ENCODE peak calls at places on chromosome 13, in six cellular contexts. C, B, O, Z, Y and P are unnamed samples.

GRCh38 chr13:100128373-100128772 is 39.5 kb downstream of the PCCA start:
- DNase-seq in C (no peak), O (no peak), Y (peak), Z (no peak), B (no peak), P (no peak)

GRCh38 chr13:112078879-112079526 is 12.1 kb downstream of the SOX1 start:
- DNase-seq in Y (no peak), B (no peak), Z (no peak), C (no peak), O (no peak), P (no peak)

GRCh38 chr13:28358673-28359072 is 136.3 kb downstream of the FLT1 start:
- DNase-seq in Y (no peak), C (no peak), Z (no peak), B (no peak), O (no peak), P (no peak)

GRCh38 chr13:35826626-35827254 is 304.4 kb downstream of the DCLK1 start:
- DNase-seq in Z (no peak), C (no peak), B (no peak), Y (no peak), O (peak), P (no peak)

GRCh38 chr13:98307744-98308524 is 130.9 kb upstream of the RNF113B start:
- DNase-seq in B (peak), C (no peak), O (no peak), Y (no peak), Z (no peak), P (no peak)

GRCh38 chr13:43346427-43346826 is 323.0 kb downstream of the DNAJC15 start:
- DNase-seq in B (peak), O (no peak), Y (no peak), Z (no peak), C (no peak), P (no peak)

GRCh38 chr13:42486711-42487198 is 87.2 kb upstream of the TNFSF11 start:
- DNase-seq in C (no peak), O (no peak), Y (peak), Z (peak), B (no peak), P (no peak)

GRCh38 chr13:85528578-85529215 is 270.5 kb downstream of the SLITRK6 start:
- DNase-seq in B (no peak), Y (peak), Z (peak), C (no peak), O (no peak), P (no peak)

GRCh38 chr13:81048026-81048461 is 707.1 kb upstream of the SPRY2 start:
- DNase-seq in O (no peak), C (no peak), B (no peak), Z (no peak), Y (no peak), P (no peak)

GRCh38 chr13:108948269-108948671 is 318.9 kb downstream of the MYO16 start:
- DNase-seq in B (no peak), O (no peak), Z (no peak), C (no peak), Y (no peak), P (no peak)

GRCh38 chr13:20388184-20388583 is 137.5 kb downstream of the CRYL1 start:
- DNase-seq in Z (no peak), Y (peak), C (no peak), B (no peak), O (no peak), P (no peak)

GRCh38 chr13:71828117-71828516 is 38.9 kb downstream of the DACH1 start:
- DNase-seq in B (no peak), Z (no peak), O (no peak), Y (no peak), C (no peak), P (no peak)

GRCh38 chr13:113229791-113230190 is 20.4 kb downstream of the CUL4A start:
- DNase-seq in Y (no peak), C (no peak), Z (no peak), O (no peak), B (no peak), P (no peak)
- H3K4me3 ChIP-seq in Y (no peak), C (no peak), Z (no peak), O (no peak), B (no peak), P (no peak)

GRCh38 chr13:86838411-86839120 is 832.6 kb upstream of the SLITRK5 start:
- DNase-seq in B (no peak), C (no peak), Y (no peak), O (no peak), Z (no peak), P (no peak)
- H3K4me3 ChIP-seq in B (no peak), C (no peak), Y (no peak), O (no peak), Z (no peak), P (no peak)

GRCh38 chr13:30567072-30567471 is 50.6 kb upstream of the USPL1 start:
- DNase-seq in B (no peak), C (no peak), Y (no peak), O (no peak), Z (no peak), P (no peak)
- H3K4me3 ChIP-seq in B (no peak), C (no peak), Y (no peak), O (no peak), Z (no peak), P (no peak)

GRCh38 chr13:26509491-26509890 is 48.0 kb upstream of the WASF3 start:
- DNase-seq in C (no peak), O (no peak), Y (no peak), Z (no peak), B (no peak), P (no peak)
- H3K4me3 ChIP-seq in C (no peak), O (no peak), Y (no peak), Z (peak), B (no peak), P (no peak)

DNA sequence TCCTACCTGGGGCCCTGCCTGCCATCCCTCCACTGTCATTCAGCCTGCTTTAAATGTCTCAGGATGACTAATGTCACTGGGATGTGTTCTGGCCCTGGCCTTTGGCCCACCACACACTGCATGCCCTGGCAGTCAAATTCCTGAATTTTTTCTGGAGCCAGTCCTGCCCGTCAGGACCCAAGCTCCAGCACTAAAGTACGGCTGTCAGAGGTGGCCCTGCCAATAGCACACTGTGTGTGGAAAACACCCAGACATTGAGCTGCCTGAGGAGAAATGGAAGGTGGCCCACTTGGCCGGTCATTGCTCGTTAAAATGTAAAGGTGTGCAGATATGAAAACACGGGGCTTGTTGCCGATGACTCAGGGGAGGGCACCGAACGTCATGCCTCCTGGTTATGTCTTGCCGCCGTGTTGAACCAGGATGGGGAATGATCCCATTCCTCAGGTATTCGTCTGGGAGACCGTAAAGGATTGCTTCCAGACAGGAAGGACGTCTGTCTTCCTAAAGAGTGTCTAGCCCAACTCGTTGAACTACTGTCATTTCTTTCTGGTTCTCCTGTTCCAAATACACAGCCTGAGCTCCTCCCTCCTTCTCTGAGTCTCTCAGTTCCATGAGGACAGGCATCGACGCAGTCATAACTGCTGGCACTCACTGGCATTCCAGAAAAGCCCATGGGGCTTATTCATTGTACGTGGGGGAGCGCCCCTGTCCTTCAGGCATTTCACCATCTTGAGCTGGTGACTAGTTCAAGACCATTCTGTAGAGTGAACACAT is 40.6 kb downstream of the COL4A2 start:
- DNase-seq in Z (peak), Y (peak), C (no peak), O (no peak), B (no peak), P (no peak)
- H3K4me3 ChIP-seq in Z (peak), Y (no peak), C (no peak), O (no peak), B (no peak), P (no peak)

DNA sequence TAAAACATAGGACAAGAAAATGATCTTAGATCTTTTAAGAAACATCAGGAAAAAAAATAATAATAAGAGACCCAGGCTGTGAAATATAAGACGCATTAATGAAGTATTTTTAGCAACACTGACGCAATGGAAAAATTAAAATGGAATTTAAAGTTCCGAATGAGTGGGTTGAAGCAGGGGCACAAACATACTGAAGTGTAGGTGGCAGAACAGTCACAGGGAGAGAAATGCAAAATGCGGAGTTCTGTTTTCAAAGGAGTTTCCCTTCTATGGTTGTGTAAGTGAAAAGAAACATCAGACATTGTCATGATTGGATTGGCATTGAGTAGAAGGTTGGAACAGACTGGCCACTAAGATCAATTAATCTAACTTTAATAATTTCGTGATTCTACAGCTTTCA is 159.8 kb downstream of the CYSLTR2 start:
- DNase-seq in Y (no peak), O (no peak), B (no peak), C (no peak), Z (no peak), P (no peak)
- H3K4me3 ChIP-seq in Y (no peak), O (no peak), B (no peak), C (no peak), Z (no peak), P (no peak)

DNA sequence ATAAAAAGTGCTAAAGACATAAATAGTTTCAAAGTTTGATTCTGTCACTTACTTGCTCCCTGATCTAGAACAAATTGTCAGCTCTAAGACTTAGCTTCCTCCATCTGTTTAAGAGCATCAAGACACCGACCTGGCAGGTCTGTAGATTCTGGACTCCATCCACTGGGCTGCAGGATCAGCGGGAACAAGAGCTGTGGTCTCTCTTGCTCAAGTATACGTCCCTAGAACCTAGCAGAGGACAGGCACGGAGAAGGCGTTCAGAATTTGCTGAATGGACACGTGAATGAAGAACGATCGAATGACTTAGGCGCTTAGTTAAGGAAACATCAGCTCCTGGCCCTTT is 1.1 kb downstream of the DZIP1 start:
- DNase-seq in B (no peak), O (no peak), C (no peak), Z (peak), Y (peak), P (no peak)
- H3K4me3 ChIP-seq in B (no peak), O (no peak), C (peak), Z (peak), Y (peak), P (peak)

GRCh38 chr13:51624695-51625345 is 40.6 kb downstream of the WDFY2 start:
- DNase-seq in C (no peak), Z (no peak), B (no peak), Y (no peak), O (no peak), P (no peak)
- H3K4me3 ChIP-seq in C (no peak), Z (no peak), B (no peak), Y (no peak), O (no peak), P (no peak)

GRCh38 chr13:77429320-77430142 is 102.6 kb upstream of the MYCBP2 start:
- DNase-seq in Y (no peak), B (no peak), O (peak), C (no peak), Z (no peak), P (no peak)

GRCh38 chr13:77434289-77434688 is 101.2 kb upstream of the SCEL start:
- DNase-seq in O (no peak), C (no peak), Y (no peak), Z (no peak), B (no peak), P (no peak)

GRCh38 chr13:77431449-77431848 is 104.1 kb upstream of the SCEL start:
- DNase-seq in C (no peak), B (no peak), Y (no peak), Z (no peak), O (no peak), P (no peak)

GRCh38 chr13:77425705-77426104 is 98.8 kb upstream of the MYCBP2 start:
- DNase-seq in O (no peak), B (no peak), Z (no peak), C (no peak), Y (no peak), P (no peak)

GRCh38 chr13:77430377-77430951 is 103.6 kb upstream of the MYCBP2 start:
- DNase-seq in Z (no peak), Y (no peak), B (no peak), O (no peak), C (no peak), P (no peak)
- H3K4me3 ChIP-seq in Z (no peak), Y (no peak), B (no peak), O (no peak), C (no peak), P (no peak)